ENCODE peak calls at places on chromosome 20, in four cellular contexts. I is PC-9, U is PC-3, Q is HCT116. A is an unnamed sample. For H3K9me2, the result is how much of the 10 kb centered on the place peaks cover.

GRCh38 chr20:46837083-46837482 is 57.6 kb upstream of the EYA2 start:
- DNase-seq in U (no peak), I (no peak), Q (no peak), A (no peak)

GRCh38 chr20:36974660-36975059 is 23.2 kb upstream of the SAMHD1 start:
- DNase-seq in U (no peak), I (no peak), Q (no peak), A (no peak)

GRCh38 chr20:48932375-48932941 is 10.9 kb downstream of the ARFGEF2 start:
- DNase-seq in Q (no peak), I (no peak), U (no peak), A (peak)

GRCh38 chr20:34983995-34984735 is 28.5 kb downstream of the MYH7B start:
- DNase-seq in U (no peak), I (peak), Q (no peak), A (no peak)

GRCh38 chr20:44780226-44780625 is 30.1 kb downstream of the RIMS4 start:
- DNase-seq in Q (no peak), U (peak), I (no peak), A (peak)

GRCh38 chr20:10427060-10427692 is 6.8 kb downstream of the MKKS start:
- DNase-seq in U (peak), I (peak), Q (no peak), A (peak)

GRCh38 chr20:62296724-62297448 is 5.9 kb upstream of the ADRM1 start:
- DNase-seq in I (no peak), Q (no peak), U (no peak), A (no peak)

GRCh38 chr20:8589956-8590355 is 457.9 kb downstream of the PLCB1 start:
- DNase-seq in U (peak), I (no peak), Q (no peak), A (no peak)

GRCh38 chr20:48901326-48901725 is 20.2 kb upstream of the ARFGEF2 start:
- DNase-seq in I (no peak), U (no peak), Q (no peak), A (no peak)

GRCh38 chr20:9411833-9412232 is 102.6 kb upstream of the LAMP5 start:
- DNase-seq in U (no peak), I (no peak), Q (no peak), A (no peak)

GRCh38 chr20:53080969-53081871 is 109.1 kb downstream of the TSHZ2 start:
- DNase-seq in Q (no peak), U (peak), I (no peak), A (peak)

GRCh38 chr20:11159728-11160127 is 485.9 kb upstream of the JAG1 start:
- DNase-seq in I (no peak), Q (no peak), U (no peak), A (peak)

GRCh38 chr20:10338781-10339180 is 95.2 kb downstream of the MKKS start:
- DNase-seq in I (no peak), U (no peak), Q (no peak), A (no peak)

GRCh38 chr20:58907481-58908137 is 55.1 kb downstream of the GNAS start:
- DNase-seq in I (peak), Q (no peak), U (peak), A (peak)

GRCh38 chr20:56760610-56761009 is 131.5 kb downstream of the TFAP2C start:
- DNase-seq in Q (no peak), I (no peak), U (peak), A (no peak)

GRCh38 chr20:6058684-6059295 is 4.9 kb upstream of the LRRN4 start:
- DNase-seq in Q (no peak), I (peak), U (peak), A (peak)

GRCh38 chr20:37282558-37282957 is 6.9 kb upstream of the MANBAL start:
- DNase-seq in U (peak), I (no peak), Q (no peak), A (peak)

GRCh38 chr20:32674362-32674789 is 635 bp upstream of the C20orf203 start:
- DNase-seq in I (peak), Q (peak), U (peak), A (peak)

GRCh38 chr20:53706511-53707031 is 112.9 kb upstream of the ZNF217 start:
- DNase-seq in Q (no peak), U (no peak), I (no peak), A (peak)

GRCh38 chr20:6173481-6173880 is 50.7 kb upstream of the FERMT1 start:
- DNase-seq in I (no peak), Q (no peak), U (peak), A (no peak)

GRCh38 chr20:21435576-21435975 is 38.2 kb upstream of the NKX2-4 start:
- DNase-seq in I (no peak), U (no peak), Q (no peak), A (no peak)

GRCh38 chr20:36036688-36037087 is 68.3 kb downstream of the CNBD2 start:
- DNase-seq in U (no peak), Q (no peak), I (no peak), A (no peak)

GRCh38 chr20:60048634-60049578 is 90.7 kb downstream of the CDH26 start:
- DNase-seq in I (no peak), Q (no peak), U (no peak), A (no peak)

GRCh38 chr20:38141154-38141888 is 23.7 kb downstream of the TGM2 start:
- DNase-seq in U (no peak), Q (no peak), I (no peak), A (no peak)

GRCh38 chr20:45096781-45097180 is 4.1 kb downstream of the KCNS1 start:
- DNase-seq in U (no peak), Q (no peak), I (peak), A (no peak)

GRCh38 chr20:61131944-61132343 is 120.1 kb upstream of the CDH4 start:
- DNase-seq in U (no peak), I (no peak), Q (no peak), A (no peak)

GRCh38 chr20:20713244-20713765 is 861 bp upstream of the RALGAPA2 start:
- DNase-seq in U (no peak), Q (no peak), I (no peak), A (no peak)

GRCh38 chr20:32893878-32894483 is 35.3 kb downstream of the EFCAB8 start:
- DNase-seq in Q (no peak), U (peak), I (no peak), A (no peak)

GRCh38 chr20:15240801-15241200 is 903.4 kb upstream of the FLRT3 start:
- DNase-seq in I (no peak), U (no peak), Q (no peak), A (no peak)

GRCh38 chr20:17610566-17611289 is 40.9 kb downstream of the DSTN start:
- DNase-seq in Q (no peak), I (no peak), U (no peak), A (no peak)

GRCh38 chr20:11511816-11512215 is 405.9 kb upstream of the BTBD3 start:
- DNase-seq in Q (no peak), U (no peak), I (no peak), A (no peak)

GRCh38 chr20:44145131-44145770 is 41.7 kb downstream of the JPH2 start:
- DNase-seq in U (no peak), I (no peak), Q (no peak), A (no peak)

GRCh38 chr20:48523191-48523757 is 304.5 kb downstream of the PREX1 start:
- DNase-seq in U (peak), I (peak), Q (peak), A (peak)

GRCh38 chr20:43949741-43950618 is 35.3 kb downstream of the TOX2 start:
- DNase-seq in Q (no peak), I (peak), U (no peak), A (no peak)

GRCh38 chr20:19098806-19099578 is 113.5 kb upstream of the SLC24A3 start:
- DNase-seq in I (no peak), Q (no peak), U (no peak), A (no peak)

GRCh38 chr20:50593005-50593335 is 82.8 kb downstream of the PTPN1 start:
- DNase-seq in Q (no peak), U (no peak), I (no peak), A (no peak)

GRCh38 chr20:21554985-21555384 is 41.1 kb upstream of the NKX2-2 start:
- DNase-seq in U (no peak), I (no peak), Q (no peak), A (no peak)

GRCh38 chr20:63518351-63518861 is 2.2 kb upstream of the PPDPF start:
- DNase-seq in Q (no peak), U (no peak), I (no peak), A (no peak)

GRCh38 chr20:63520939-63521601 is 505 bp downstream of the PPDPF start:
- DNase-seq in Q (no peak), I (peak), U (peak), A (peak)

GRCh38 chr20:63518946-63519764 is 1.4 kb upstream of the PPDPF start:
- DNase-seq in I (no peak), U (no peak), Q (no peak), A (no peak)

GRCh38 chr20:63520594-63520938 is at the start of gene PPDPF:
- DNase-seq in Q (no peak), U (peak), I (no peak), A (peak)

DNA sequence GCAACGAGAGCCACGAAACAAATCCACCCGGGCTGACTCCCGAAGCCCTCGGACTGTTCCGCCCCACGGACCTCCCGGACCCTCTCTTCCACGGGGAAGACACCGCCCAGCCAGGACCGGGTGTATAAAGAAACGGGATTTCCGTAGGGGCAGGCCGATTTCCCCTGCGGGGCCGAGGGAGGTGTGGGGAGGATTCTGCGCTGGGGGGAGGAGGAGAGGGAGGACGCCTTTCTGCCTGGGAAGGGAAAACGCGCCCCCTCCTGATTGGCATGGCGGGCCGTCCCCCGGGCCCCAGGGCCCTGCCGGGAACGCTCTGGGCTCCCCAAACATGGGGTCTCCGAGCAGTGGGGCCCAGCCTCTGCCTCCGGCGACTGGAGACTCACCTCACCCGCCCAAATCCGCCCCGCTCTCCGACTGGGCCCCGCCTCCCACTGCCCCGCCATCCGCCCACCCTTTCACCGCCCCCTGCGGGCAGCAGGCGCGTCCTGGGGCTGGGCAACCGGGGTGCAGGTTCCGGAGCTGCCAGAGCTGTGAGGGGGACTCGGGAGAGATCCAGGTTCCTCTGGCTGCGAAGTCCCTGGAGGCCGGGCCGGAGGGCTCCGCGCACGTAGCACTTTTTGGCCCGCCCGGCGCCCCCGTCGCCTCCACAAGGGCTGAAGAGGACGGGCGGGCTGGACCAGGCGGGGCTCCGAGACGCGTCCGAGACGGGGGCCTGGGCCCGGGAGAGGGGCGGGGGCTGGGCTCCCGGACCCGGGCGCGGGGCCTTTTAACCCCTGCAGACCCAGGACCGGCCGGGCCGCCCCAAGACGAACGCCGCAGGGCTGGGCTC is 586 bp upstream of the PPDPF start:
- DNase-seq in I (peak), U (peak), Q (no peak), A (peak)
- TF ChIP-seq EZH2 in I (no peak), U (no peak), Q (no peak), A (no peak)

DNA sequence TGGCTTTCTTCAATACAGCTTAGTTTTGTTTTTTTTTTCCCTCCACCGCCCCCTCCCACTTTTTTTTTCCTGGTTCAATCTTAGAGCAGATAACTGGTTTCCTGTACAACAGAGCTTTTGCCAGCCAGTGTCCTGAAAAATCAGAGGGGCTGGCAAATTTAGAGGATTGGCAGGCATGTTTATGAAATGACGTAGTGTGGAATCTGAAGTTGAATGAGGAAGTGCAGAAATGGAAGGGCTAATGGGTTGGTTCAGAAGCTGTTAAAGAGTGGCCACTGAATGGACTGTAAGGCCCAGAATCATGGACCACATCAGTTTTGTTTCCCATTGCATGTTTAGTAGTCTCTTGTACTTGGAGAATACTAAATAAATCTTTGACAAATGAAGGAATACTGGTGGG is 68.9 kb downstream of the ATRN start:
- DNase-seq in I (no peak), Q (no peak), U (no peak), A (no peak)
- H3K9me2 ChIP-seq in I (under half), Q (under half), U (under half), A (under half)

GRCh38 chr20:24095303-24095702 is 106.7 kb upstream of the GGTLC1 start:
- DNase-seq in Q (no peak), I (no peak), U (no peak), A (no peak)

GRCh38 chr20:24096256-24096655 is 107.7 kb upstream of the GGTLC1 start:
- DNase-seq in U (no peak), Q (no peak), I (no peak), A (no peak)

GRCh38 chr20:24097506-24098245 is 109.1 kb upstream of the GGTLC1 start:
- DNase-seq in U (peak), Q (no peak), I (peak), A (no peak)

GRCh38 chr20:24095753-24096152 is 107.2 kb upstream of the GGTLC1 start:
- DNase-seq in I (peak), U (peak), Q (no peak), A (peak)

GRCh38 chr20:24097051-24097450 is 108.5 kb upstream of the GGTLC1 start:
- DNase-seq in Q (no peak), I (no peak), U (no peak), A (no peak)
- H3K4me2 ChIP-seq in Q (no peak), I (peak), U (no peak), A (no peak)

DNA sequence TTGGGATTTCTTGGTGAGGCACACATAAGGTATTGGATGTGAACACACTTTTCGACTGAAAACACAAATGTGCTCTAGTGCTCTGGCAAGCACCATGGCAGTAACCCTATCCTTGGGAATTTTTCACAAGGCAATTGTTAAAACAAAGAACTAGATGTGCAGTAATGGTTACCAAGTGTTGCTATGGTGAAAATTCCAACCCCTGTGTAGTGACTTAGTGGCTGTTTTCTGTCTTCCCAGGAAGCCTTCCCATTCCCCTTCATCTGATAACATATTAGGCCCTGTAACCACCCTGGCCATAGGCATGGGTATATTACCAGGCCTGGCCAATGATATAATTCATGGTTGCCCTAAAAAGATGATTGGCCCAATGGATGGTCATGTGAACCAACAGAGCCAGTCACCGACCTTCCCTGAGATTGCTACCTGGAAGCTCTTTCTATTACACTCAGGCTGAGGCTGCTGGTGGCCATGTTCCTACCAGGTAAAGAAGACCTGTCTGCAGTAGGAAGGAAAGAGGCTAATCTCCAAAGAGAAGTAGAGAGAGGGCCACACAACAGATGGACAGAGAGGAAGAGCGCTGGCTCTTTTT is 4.1 kb downstream of the C20orf202 start:
- DNase-seq in I (no peak), Q (no peak), U (no peak), A (no peak)
- TF ChIP-seq EZH2 in I (no peak), Q (no peak), U (no peak), A (no peak)

GRCh38 chr20:40714109-40714508 is 25.1 kb upstream of the MAFB start:
- DNase-seq in I (no peak), Q (no peak), U (no peak), A (no peak)

GRCh38 chr20:40715491-40715890 is 26.5 kb upstream of the MAFB start:
- DNase-seq in Q (no peak), U (no peak), I (no peak), A (no peak)

GRCh38 chr20:40717343-40717865 is 28.4 kb upstream of the MAFB start:
- DNase-seq in U (no peak), Q (no peak), I (no peak), A (no peak)

GRCh38 chr20:40713508-40713907 is 24.5 kb upstream of the MAFB start:
- DNase-seq in I (no peak), Q (no peak), U (no peak), A (no peak)

GRCh38 chr20:40714916-40715315 is 25.9 kb upstream of the MAFB start:
- DNase-seq in Q (no peak), U (no peak), I (no peak), A (no peak)
- H3K9me2 ChIP-seq in Q (under half), U (under half), I (under half), A (under half)

DNA sequence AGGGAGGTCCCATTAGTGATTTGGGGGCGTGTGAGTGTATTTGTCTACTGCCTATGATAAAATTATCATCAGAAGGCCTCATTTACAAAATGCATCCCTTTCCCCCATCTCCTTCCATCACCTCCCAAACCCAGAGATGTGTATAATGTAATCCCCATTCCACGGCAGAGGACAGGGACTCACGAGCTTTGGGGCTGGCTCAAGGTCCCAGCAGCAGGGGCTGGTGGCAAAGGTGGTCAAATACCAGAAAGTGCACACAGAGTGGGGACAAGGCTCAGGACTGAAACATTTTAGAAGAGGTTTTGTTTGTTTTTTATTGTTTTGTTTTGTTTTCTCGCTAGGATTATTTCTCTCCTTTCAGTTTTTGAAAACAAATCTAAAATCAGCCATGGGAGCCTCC is 68.5 kb upstream of the TOP1 start:
- DNase-seq in U (no peak), I (no peak), Q (no peak), A (no peak)
- H3K4me2 ChIP-seq in U (no peak), I (no peak), Q (no peak), A (no peak)

A was measured in hepatocyte.